ENCODE peak calls at places on chromosomes 1 and 21, in six cellular contexts. One of them, this sample, is unnamed.

GRCh38 chr1:27292111-27292510 is 29.9 kb upstream of the TMEM222 start:
- DNase-seq in AG08395: peak
- DNase-seq in HAP-1: no peak
- DNase-seq in GOT3: no peak
- DNase-seq in upper lobe of right lung: no peak
- DNase-seq in Panc1: no peak
- DNase-seq in this sample: no peak

GRCh38 chr1:228802386-228803221 is 67.3 kb downstream of the RHOU start:
- DNase-seq in AG08395: peak
- DNase-seq in HAP-1: no peak
- DNase-seq in GOT3: no peak
- DNase-seq in upper lobe of right lung: no peak
- DNase-seq in Panc1: no peak
- DNase-seq in this sample: no peak

GRCh38 chr21:42242611-42243010 is 23.7 kb downstream of the ABCG1 start:
- DNase-seq in AG08395: no peak
- DNase-seq in HAP-1: no peak
- DNase-seq in GOT3: no peak
- DNase-seq in upper lobe of right lung: no peak
- DNase-seq in Panc1: no peak
- DNase-seq in this sample: no peak

GRCh38 chr21:45383615-45384201 is 21.3 kb upstream of the COL18A1 start:
- DNase-seq in AG08395: no peak
- DNase-seq in HAP-1: no peak
- DNase-seq in GOT3: no peak
- DNase-seq in upper lobe of right lung: peak
- DNase-seq in Panc1: no peak
- DNase-seq in this sample: peak

GRCh38 chr1:161037661-161038522 is 872 bp downstream of the TSTD1 start:
- DNase-seq in AG08395: no peak
- DNase-seq in HAP-1: no peak
- DNase-seq in GOT3: no peak
- DNase-seq in upper lobe of right lung: peak
- DNase-seq in Panc1: no peak
- DNase-seq in this sample: no peak

GRCh38 chr1:155062151-155062686 is 1.3 kb upstream of the EFNA4 start:
- DNase-seq in AG08395: no peak
- DNase-seq in HAP-1: no peak
- DNase-seq in GOT3: no peak
- DNase-seq in upper lobe of right lung: no peak
- DNase-seq in Panc1: no peak
- DNase-seq in this sample: no peak

GRCh38 chr21:40793057-40793456 is 53.9 kb downstream of the DSCAM start:
- DNase-seq in AG08395: peak
- DNase-seq in HAP-1: no peak
- DNase-seq in GOT3: no peak
- DNase-seq in upper lobe of right lung: no peak
- DNase-seq in Panc1: no peak
- DNase-seq in this sample: no peak

GRCh38 chr1:175268720-175269119 is 76.1 kb upstream of the KIAA0040 start:
- DNase-seq in AG08395: peak
- DNase-seq in HAP-1: no peak
- DNase-seq in GOT3: no peak
- DNase-seq in upper lobe of right lung: no peak
- DNase-seq in Panc1: no peak
- DNase-seq in this sample: no peak

GRCh38 chr1:7648761-7649384 is 122.2 kb upstream of the VAMP3 start:
- DNase-seq in AG08395: no peak
- DNase-seq in HAP-1: no peak
- DNase-seq in GOT3: no peak
- DNase-seq in upper lobe of right lung: peak
- DNase-seq in Panc1: no peak
- DNase-seq in this sample: no peak

GRCh38 chr1:156703741-156704140 is 1.6 kb downstream of the CRABP2 start:
- DNase-seq in AG08395: no peak
- DNase-seq in HAP-1: peak
- DNase-seq in GOT3: no peak
- DNase-seq in upper lobe of right lung: no peak
- DNase-seq in Panc1: no peak
- DNase-seq in this sample: no peak

GRCh38 chr1:32333251-32333963 is 2.6 kb downstream of the MARCKSL1 start:
- DNase-seq in AG08395: no peak
- DNase-seq in HAP-1: no peak
- DNase-seq in GOT3: no peak
- DNase-seq in upper lobe of right lung: no peak
- DNase-seq in Panc1: no peak
- DNase-seq in this sample: no peak

GRCh38 chr1:150577557-150578277 is 1.7 kb downstream of the MCL1 start:
- DNase-seq in AG08395: no peak
- DNase-seq in HAP-1: no peak
- DNase-seq in GOT3: no peak
- DNase-seq in upper lobe of right lung: no peak
- DNase-seq in Panc1: no peak
- DNase-seq in this sample: no peak

GRCh38 chr1:47444317-47444577 is 6.4 kb downstream of the FOXD2 start:
- DNase-seq in AG08395: no peak
- DNase-seq in HAP-1: no peak
- DNase-seq in GOT3: no peak
- DNase-seq in upper lobe of right lung: no peak
- DNase-seq in Panc1: no peak
- DNase-seq in this sample: no peak

GRCh38 chr1:170513138-170513537 is 18.8 kb upstream of the GORAB start:
- DNase-seq in AG08395: no peak
- DNase-seq in HAP-1: no peak
- DNase-seq in GOT3: no peak
- DNase-seq in upper lobe of right lung: no peak
- DNase-seq in Panc1: no peak
- DNase-seq in this sample: no peak

GRCh38 chr1:47515390-47515789 is 77.5 kb downstream of the FOXD2 start:
- DNase-seq in AG08395: no peak
- DNase-seq in HAP-1: no peak
- DNase-seq in GOT3: no peak
- DNase-seq in upper lobe of right lung: no peak
- DNase-seq in Panc1: no peak
- DNase-seq in this sample: no peak

GRCh38 chr1:61058477-61059245 is 23.7 kb upstream of the NFIA start:
- DNase-seq in AG08395: no peak
- DNase-seq in HAP-1: peak
- DNase-seq in GOT3: no peak
- DNase-seq in upper lobe of right lung: no peak
- DNase-seq in Panc1: no peak
- DNase-seq in this sample: no peak

GRCh38 chr1:6358144-6358624 is 35.4 kb downstream of the ACOT7 start:
- DNase-seq in AG08395: no peak
- DNase-seq in HAP-1: no peak
- DNase-seq in GOT3: no peak
- DNase-seq in upper lobe of right lung: no peak
- DNase-seq in Panc1: no peak
- DNase-seq in this sample: no peak

GRCh38 chr1:218421531-218421930 is 76.4 kb downstream of the TGFB2 start:
- DNase-seq in AG08395: no peak
- DNase-seq in HAP-1: no peak
- DNase-seq in GOT3: no peak
- DNase-seq in upper lobe of right lung: no peak
- DNase-seq in Panc1: no peak
- DNase-seq in this sample: no peak

GRCh38 chr1:43536196-43536863 is 5.6 kb downstream of the PTPRF start:
- DNase-seq in AG08395: no peak
- DNase-seq in HAP-1: no peak
- DNase-seq in GOT3: no peak
- DNase-seq in upper lobe of right lung: peak
- DNase-seq in Panc1: no peak
- DNase-seq in this sample: no peak

GRCh38 chr1:15304708-15305326 is 57.8 kb downstream of the FHAD1 start:
- DNase-seq in AG08395: no peak
- DNase-seq in HAP-1: peak
- DNase-seq in GOT3: no peak
- DNase-seq in upper lobe of right lung: peak
- DNase-seq in Panc1: peak
- DNase-seq in this sample: no peak

GRCh38 chr1:25431495-25432363 is 1.0 kb downstream of the MACO1 start:
- DNase-seq in AG08395: peak
- DNase-seq in HAP-1: no peak
- DNase-seq in GOT3: no peak
- DNase-seq in upper lobe of right lung: no peak
- DNase-seq in Panc1: no peak
- DNase-seq in this sample: no peak

GRCh38 chr1:47688631-47689296 is 250.9 kb downstream of the FOXD2 start:
- DNase-seq in AG08395: no peak
- DNase-seq in HAP-1: no peak
- DNase-seq in GOT3: no peak
- DNase-seq in upper lobe of right lung: peak
- DNase-seq in Panc1: no peak
- DNase-seq in this sample: peak

GRCh38 chr1:171828794-171829193 is 12.5 kb upstream of the DNM3 start:
- DNase-seq in AG08395: no peak
- DNase-seq in HAP-1: no peak
- DNase-seq in GOT3: no peak
- DNase-seq in upper lobe of right lung: no peak
- DNase-seq in Panc1: no peak
- DNase-seq in this sample: no peak

GRCh38 chr1:148353461-148354283 is 129.4 kb downstream of the PPIAL4G start:
- DNase-seq in AG08395: no peak
- DNase-seq in HAP-1: no peak
- DNase-seq in GOT3: no peak
- DNase-seq in upper lobe of right lung: no peak
- DNase-seq in Panc1: peak
- DNase-seq in this sample: no peak

GRCh38 chr1:37498872-37499617 is 15.5 kb downstream of the MEAF6 start:
- DNase-seq in AG08395: peak
- DNase-seq in HAP-1: no peak
- DNase-seq in GOT3: no peak
- DNase-seq in upper lobe of right lung: no peak
- DNase-seq in Panc1: no peak
- DNase-seq in this sample: peak

GRCh38 chr1:162922196-162922595 is 61.2 kb upstream of the CCDC190 start:
- DNase-seq in AG08395: peak
- DNase-seq in HAP-1: no peak
- DNase-seq in GOT3: no peak
- DNase-seq in upper lobe of right lung: no peak
- DNase-seq in Panc1: no peak
- DNase-seq in this sample: no peak

GRCh38 chr1:247829651-247830050 is 5.7 kb upstream of the OR14A16 start:
- DNase-seq in AG08395: no peak
- DNase-seq in HAP-1: no peak
- DNase-seq in GOT3: no peak
- DNase-seq in upper lobe of right lung: no peak
- DNase-seq in Panc1: no peak
- DNase-seq in this sample: no peak

GRCh38 chr1:160162936-160163335 is 11.5 kb downstream of the ATP1A4 start:
- DNase-seq in AG08395: no peak
- DNase-seq in HAP-1: no peak
- DNase-seq in GOT3: no peak
- DNase-seq in upper lobe of right lung: no peak
- DNase-seq in Panc1: no peak
- DNase-seq in this sample: no peak

GRCh38 chr1:220386494-220387195 is 114.4 kb upstream of the RAB3GAP2 start:
- DNase-seq in AG08395: no peak
- DNase-seq in HAP-1: no peak
- DNase-seq in GOT3: no peak
- DNase-seq in upper lobe of right lung: no peak
- DNase-seq in Panc1: no peak
- DNase-seq in this sample: no peak

GRCh38 chr1:2378441-2378851 is 12.9 kb downstream of the MORN1 start:
- DNase-seq in AG08395: no peak
- DNase-seq in HAP-1: peak
- DNase-seq in GOT3: no peak
- DNase-seq in upper lobe of right lung: peak
- DNase-seq in Panc1: no peak
- DNase-seq in this sample: no peak

This sample was measured in mesenteric fat pad.